ENCODE peak calls at places on chromosome 19, in nine cellular contexts. T, P, R, V, C, D, Q, L and F are unnamed samples.
A peak's percentile ranks its signal among the peaks of the same experiment; 100 is the strongest.

GRCh38 chr19:42555801-42556200 is 27.5 kb upstream of the CEACAM1 start:
- DNase-seq in D (no peak), P (no peak), L (no peak), T (no peak), Q (no peak), V (no peak), R (no peak), C (no peak), F (no peak)

GRCh38 chr19:10334340-10335148 is 1.2 kb upstream of the RAVER1 start:
- DNase-seq in R (peak; percentile 88), L (peak; percentile 93), T (peak; percentile 92), Q (peak; percentile 97), V (peak; percentile 32), P (peak; percentile 80), C (peak; percentile 95), D (no peak), F (peak; percentile 46)

GRCh38 chr19:14731200-14731599 is 41.4 kb downstream of the ZNF333 start:
- DNase-seq in C (no peak), R (no peak), L (no peak), V (no peak), P (no peak), D (no peak), Q (no peak), T (no peak), F (no peak)

GRCh38 chr19:38251564-38252051 is 4.6 kb downstream of the PPP1R14A start:
- DNase-seq in P (no peak), V (no peak), C (no peak), Q (no peak), T (no peak), L (no peak), R (no peak), D (no peak), F (no peak)

GRCh38 chr19:34475975-34476594 is 5.5 kb upstream of the WTIP start:
- DNase-seq in R (no peak), Q (no peak), T (no peak), L (peak; percentile 16), V (no peak), C (no peak), P (no peak), D (no peak), F (no peak)

GRCh38 chr19:17479325-17479791 is 9.0 kb downstream of the SLC27A1 start:
- DNase-seq in C (no peak), R (no peak), V (no peak), P (peak; percentile 32), D (no peak), Q (no peak), T (no peak), L (peak; percentile 76), F (no peak)

GRCh38 chr19:53511933-53512374 is 26.0 kb upstream of the ZNF331 start:
- DNase-seq in D (peak; percentile 63), Q (peak; percentile 36), R (peak; percentile 28), L (peak; percentile 65), T (peak; percentile 29), C (no peak), V (peak; percentile 49), P (peak; percentile 2), F (peak; percentile 24)

GRCh38 chr19:4456566-4456842 is 1.1 kb downstream of the UBXN6 start:
- DNase-seq in C (no peak), D (no peak), Q (peak; percentile 64), R (no peak), L (peak; percentile 75), T (no peak), P (no peak), V (no peak), F (no peak)

GRCh38 chr19:40331052-40331451 is 17.1 kb downstream of the C19orf47 start:
- DNase-seq in L (no peak), Q (no peak), P (no peak), R (no peak), V (no peak), T (no peak), D (no peak), C (peak; percentile 13), F (peak; percentile 60)

GRCh38 chr19:33522371-33522662 is 726 bp upstream of the PEPD start:
- DNase-seq in L (no peak), V (no peak), T (no peak), C (no peak), Q (no peak), R (peak; percentile 11), D (no peak), P (no peak), F (no peak)

GRCh38 chr19:24078688-24079087 is 8.3 kb upstream of the ZNF254 start:
- DNase-seq in V (no peak), Q (no peak), D (no peak), T (no peak), R (no peak), P (no peak), L (no peak), C (no peak), F (no peak)

GRCh38 chr19:31220540-31220939 is 128.7 kb downstream of the TSHZ3 start:
- DNase-seq in V (no peak), L (no peak), P (no peak), D (no peak), C (no peak), R (peak; percentile 19), T (no peak), Q (no peak), F (no peak)

GRCh38 chr19:44764975-44765948 is 12.4 kb upstream of the CBLC start:
- DNase-seq in V (no peak), D (no peak), L (no peak), T (no peak), P (no peak), R (no peak), Q (peak; percentile 81), C (peak; percentile 87), F (no peak)

GRCh38 chr19:19111967-19112580 is 26.2 kb downstream of the TMEM161A start:
- DNase-seq in P (no peak), L (no peak), V (no peak), D (no peak), T (no peak), R (no peak), C (no peak), Q (no peak), F (no peak)

GRCh38 chr19:45276284-45276687 is 25.2 kb downstream of the MARK4 start:
- DNase-seq in D (no peak), L (peak; percentile 29), T (no peak), V (peak; percentile 12), Q (no peak), C (no peak), R (no peak), P (no peak), F (no peak)

GRCh38 chr19:426725-427445 is 17.9 kb upstream of the C2CD4C start:
- DNase-seq in P (no peak), D (no peak), V (no peak), T (no peak), C (peak; percentile 79), L (no peak), Q (no peak), R (no peak), F (no peak)

GRCh38 chr19:12095111-12095790 is 30.7 kb downstream of the ZNF844 start:
- DNase-seq in T (no peak), L (peak; percentile 64), P (no peak), C (no peak), D (no peak), Q (no peak), R (no peak), V (no peak), F (no peak)

GRCh38 chr19:6632002-6632621 is 37.8 kb downstream of the TNFSF14 start:
- DNase-seq in D (peak; percentile 85), T (peak; percentile 62), V (peak; percentile 25), R (peak; percentile 60), C (no peak), P (peak; percentile 62), L (peak; percentile 64), Q (peak; percentile 63), F (no peak)

GRCh38 chr19:4583961-4584669 is 24.6 kb upstream of the SEMA6B start:
- DNase-seq in V (no peak), T (no peak), Q (peak; percentile 78), C (no peak), D (no peak), R (peak; percentile 77), L (no peak), P (no peak), F (no peak)

GRCh38 chr19:10227215-10227971 is 3.7 kb downstream of the S1PR2 start:
- DNase-seq in V (no peak), P (peak; percentile 94), D (no peak), Q (no peak), T (peak; percentile 51), L (no peak), R (no peak), C (no peak), F (no peak)

GRCh38 chr19:54218259-54218658 is 4.5 kb downstream of the LILRB3 start:
- DNase-seq in L (no peak), P (no peak), R (no peak), Q (no peak), V (no peak), T (no peak), C (no peak), D (no peak), F (no peak)